ENCODE peak calls at places on chromosomes 2 and 18, in seven cellular contexts. U is NT2/D1; J is CD4-positive, alpha-beta T cell; Z is activated CD4-positive, alpha-beta T cell treated with anti-CD3 and anti-CD28 coated beads, Interleukin-2, amount 10 ng/mL, durations not matched to agents 24 days and 14 days; G is WTC11; N is transverse colon; D is GM20000. K is an unnamed sample.

GRCh38 chr18:50099725-50100414 is 95.1 kb downstream of the MYO5B start:
- DNase-seq in G (no peak), D (peak), U (no peak), N (no peak), J (no peak), Z (no peak), K (no peak)

GRCh38 chr18:79046522-79046921 is 22.7 kb upstream of the ATP9B start:
- DNase-seq in D (no peak), Z (no peak), J (no peak), U (no peak), N (no peak), G (no peak), K (no peak)

GRCh38 chr2:120204022-120204405 is 19.2 kb downstream of the TMEM185B start:
- DNase-seq in G (no peak), Z (peak), J (no peak), N (no peak), D (no peak), U (no peak), K (peak)

GRCh38 chr2:53670351-53670750 is 97.3 kb upstream of the CHAC2 start:
- DNase-seq in N (no peak), Z (no peak), G (no peak), J (no peak), U (no peak), D (no peak), K (no peak)

GRCh38 chr18:54717673-54718435 is 110.4 kb upstream of the RAB27B start:
- DNase-seq in Z (peak), U (no peak), N (no peak), G (peak), J (peak), D (peak), K (peak)

GRCh38 chr2:102238039-102238756 is 51.4 kb downstream of the IL1RL2 start:
- DNase-seq in J (no peak), D (no peak), Z (peak), U (no peak), G (no peak), N (no peak), K (no peak)

GRCh38 chr18:25019946-25020345 is 332.0 kb downstream of the ZNF521 start:
- DNase-seq in G (no peak), J (no peak), U (no peak), N (no peak), Z (no peak), D (no peak), K (no peak)

GRCh38 chr2:173978447-173978846 is 13.3 kb upstream of the SP3 start:
- DNase-seq in Z (no peak), N (no peak), U (no peak), G (no peak), D (no peak), J (no peak), K (no peak)

GRCh38 chr2:16260041-16260440 is 319.7 kb downstream of the MYCN start:
- DNase-seq in N (no peak), Z (no peak), U (no peak), D (no peak), J (no peak), G (no peak), K (no peak)

GRCh38 chr2:60890393-60890707 is 9.0 kb downstream of the REL start:
- DNase-seq in G (no peak), U (no peak), J (no peak), Z (no peak), D (no peak), N (no peak), K (no peak)

GRCh38 chr2:128369126-128369555 is 50.5 kb upstream of the HS6ST1 start:
- DNase-seq in D (no peak), Z (no peak), N (no peak), U (peak), J (no peak), G (peak), K (no peak)

GRCh38 chr2:227010433-227010832 is 153.6 kb downstream of the COL4A4 start:
- DNase-seq in J (no peak), Z (no peak), U (no peak), N (no peak), G (no peak), D (no peak), K (no peak)

GRCh38 chr2:88082781-88083180 is 15.2 kb downstream of the SMYD1 start:
- DNase-seq in N (no peak), U (peak), D (no peak), J (no peak), Z (no peak), G (no peak), K (no peak)

GRCh38 chr2:38750793-38751042 is 443 bp downstream of the SRSF7 start:
- DNase-seq in Z (no peak), D (peak), N (peak), G (peak), U (peak), J (peak), K (peak)

GRCh38 chr2:118940008-118940407 is 2.0 kb upstream of the MARCO start:
- DNase-seq in J (no peak), Z (no peak), U (no peak), G (no peak), D (no peak), N (no peak), K (no peak)

GRCh38 chr2:238060096-238060541 is 682 bp upstream of the SCLY start:
- DNase-seq in Z (no peak), N (no peak), G (no peak), U (no peak), D (peak), J (no peak), K (no peak)

GRCh38 chr2:157172866-157173578 is 84.5 kb upstream of the GALNT5 start:
- DNase-seq in U (no peak), D (no peak), Z (no peak), G (no peak), N (no peak), J (no peak), K (no peak)

K was measured in HEK293T.